ENCODE peak calls at places on chromosomes 3 and 15, in five cellular contexts. Y, O, A, H and U are unnamed samples.

GRCh38 chr3:82030932-82031331 is 269.5 kb upstream of the GBE1 start:
- DNase-seq in Y (no peak), O (no peak), A (no peak), H (no peak), U (no peak)

GRCh38 chr3:84126160-84126559 is 832.6 kb upstream of the CADM2 start:
- DNase-seq in Y (no peak), O (no peak), A (no peak), H (no peak), U (no peak)

GRCh38 chr3:49358884-49359225 is 702 bp upstream of the GPX1 start:
- DNase-seq in Y (no peak), O (no peak), A (no peak), H (no peak), U (no peak)

GRCh38 chr3:20574746-20575145 is 388.7 kb upstream of the SGO1 start:
- DNase-seq in Y (no peak), O (no peak), A (no peak), H (no peak), U (no peak)

GRCh38 chr15:64191971-64192830 is 29.4 kb upstream of the PPIB start:
- DNase-seq in Y (no peak), O (no peak), A (no peak), H (no peak), U (no peak)

GRCh38 chr3:117261907-117262518 is 552.4 kb downstream of the TUSC7 start:
- DNase-seq in Y (no peak), O (no peak), A (no peak), H (no peak), U (no peak)

GRCh38 chr3:70824785-70825184 is 512.3 kb upstream of the MDFIC2 start:
- DNase-seq in Y (no peak), O (no peak), A (no peak), H (no peak), U (no peak)

GRCh38 chr15:99998661-99999101 is 265.4 kb upstream of the LYSMD4 start:
- DNase-seq in Y (no peak), O (no peak), A (no peak), H (no peak), U (no peak)

GRCh38 chr15:66184492-66184891 is 69.1 kb downstream of the MEGF11 start:
- DNase-seq in Y (no peak), O (no peak), A (no peak), H (no peak), U (no peak)

GRCh38 chr3:173939319-173939718 is 541.8 kb downstream of the NLGN1 start:
- DNase-seq in Y (no peak), O (no peak), A (no peak), H (no peak), U (no peak)

GRCh38 chr3:172987268-172987667 is 153.8 kb downstream of the SPATA16 start:
- DNase-seq in Y (no peak), O (no peak), A (no peak), H (no peak), U (no peak)

GRCh38 chr15:22227411-22227810 is 147.1 kb downstream of the OR4M2 start:
- DNase-seq in Y (no peak), O (no peak), A (no peak), H (no peak), U (no peak)
- H3K9me3 ChIP-seq in Y (no peaks in the 10 kb centered on the region), O (no peaks in the 10 kb centered on the region), A (no peaks in the 10 kb centered on the region), H (no peaks in the 10 kb centered on the region), U (no peaks in the 10 kb centered on the region)

GRCh38 chr15:93274276-93274675 is 185.3 kb upstream of the RGMA start:
- DNase-seq in Y (no peak), O (no peak), A (no peak), H (no peak), U (no peak)
- H3K9me3 ChIP-seq in Y (no peaks in the 10 kb centered on the region), O (no peaks in the 10 kb centered on the region), A (peaks cover 2% of the 10 kb centered on the region), H (no peaks in the 10 kb centered on the region), U (no peaks in the 10 kb centered on the region)

DNA sequence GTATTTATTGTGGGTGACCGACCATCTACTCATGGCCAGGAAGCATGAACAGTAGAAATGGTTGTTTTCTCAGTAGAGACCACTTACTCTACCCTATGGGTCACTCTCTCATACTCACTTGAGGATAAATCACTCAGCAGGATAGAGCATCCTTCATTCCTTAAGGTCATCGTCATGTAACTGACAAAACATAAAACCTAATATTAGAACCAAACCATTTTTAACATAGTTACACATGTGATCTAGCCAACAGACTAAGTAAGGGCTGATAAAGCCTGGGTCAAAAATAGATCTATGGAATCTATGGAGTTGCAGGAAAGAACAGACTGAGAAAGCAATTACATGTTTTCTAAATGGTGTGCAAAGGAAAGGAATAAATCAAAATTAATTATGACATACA is 769.1 kb downstream of the NTRK3 start:
- DNase-seq in Y (no peak), O (no peak), A (no peak), H (no peak), U (no peak)
- H3K9me3 ChIP-seq in Y (no peaks in the 10 kb centered on the region), O (no peaks in the 10 kb centered on the region), A (no peaks in the 10 kb centered on the region), H (no peaks in the 10 kb centered on the region), U (no peaks in the 10 kb centered on the region)

GRCh38 chr3:93867425-93867824 is 106.3 kb downstream of the PROS1 start:
- DNase-seq in Y (no peak), O (no peak), A (no peak), H (no peak), U (no peak)
- H3K9me3 ChIP-seq in Y (no peaks in the 10 kb centered on the region), O (no peaks in the 10 kb centered on the region), A (no peaks in the 10 kb centered on the region), H (no peaks in the 10 kb centered on the region), U (no peaks in the 10 kb centered on the region)

DNA sequence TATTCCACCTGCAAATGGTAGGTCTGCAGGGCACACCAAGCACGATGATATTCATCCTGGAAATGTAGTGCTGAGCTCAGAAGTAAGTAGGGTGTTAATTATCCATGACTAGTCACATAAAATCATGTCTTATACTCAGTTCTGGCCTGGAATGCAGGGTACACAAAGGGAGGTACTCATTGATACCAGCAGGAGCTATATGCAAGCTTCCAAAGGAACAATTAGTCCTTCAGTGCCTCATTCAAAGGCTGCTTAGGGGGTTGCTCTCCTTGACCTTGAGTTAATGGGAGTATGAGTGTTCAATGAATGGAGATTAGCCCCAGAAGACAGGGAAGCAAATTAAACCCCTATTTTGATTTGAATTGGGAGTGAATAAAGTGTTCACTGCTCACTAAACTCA is 38.3 kb downstream of the CNTN6 start:
- DNase-seq in Y (no peak), O (no peak), A (no peak), H (no peak), U (no peak)
- H3K9me3 ChIP-seq in Y (no peaks in the 10 kb centered on the region), O (no peaks in the 10 kb centered on the region), A (no peaks in the 10 kb centered on the region), H (no peaks in the 10 kb centered on the region), U (no peaks in the 10 kb centered on the region)

GRCh38 chr3:5166846-5167245 is 20.7 kb upstream of the EDEM1 start:
- DNase-seq in Y (no peak), O (no peak), A (no peak), H (no peak), U (no peak)
- H3K9me3 ChIP-seq in Y (no peaks in the 10 kb centered on the region), O (no peaks in the 10 kb centered on the region), A (no peaks in the 10 kb centered on the region), H (no peaks in the 10 kb centered on the region), U (no peaks in the 10 kb centered on the region)

DNA sequence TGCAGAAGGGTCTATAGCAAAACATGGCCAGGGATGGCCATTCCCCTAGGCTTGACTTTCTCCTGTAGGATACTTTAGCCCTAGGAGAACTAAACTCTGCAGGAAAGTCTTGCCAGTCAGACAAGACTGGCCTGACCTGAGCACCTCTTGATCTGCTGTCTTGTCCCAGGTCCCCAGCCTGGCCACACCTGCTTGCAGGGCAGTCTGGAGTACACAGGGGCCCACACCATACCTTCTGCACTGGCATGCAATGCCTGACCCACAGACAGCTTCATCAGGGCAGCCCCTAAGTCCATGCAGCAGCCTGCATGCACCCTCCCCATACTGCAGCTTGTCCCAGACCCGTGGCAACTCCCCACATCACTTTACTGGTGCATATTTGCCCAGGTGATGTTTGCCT is 204.6 kb downstream of the LRRC3B start:
- DNase-seq in Y (no peak), O (no peak), A (no peak), H (no peak), U (no peak)
- H3K9me3 ChIP-seq in Y (peaks cover under 1% of the 10 kb centered on the region), O (no peaks in the 10 kb centered on the region), A (no peaks in the 10 kb centered on the region), H (no peaks in the 10 kb centered on the region), U (no peaks in the 10 kb centered on the region)

GRCh38 chr3:139529624-139530023 is 9.9 kb downstream of the RBP1 start:
- DNase-seq in Y (no peak), O (no peak), A (no peak), H (no peak), U (no peak)

GRCh38 chr3:139528281-139528680 is 11.3 kb downstream of the RBP1 start:
- DNase-seq in Y (no peak), O (no peak), A (no peak), H (no peak), U (no peak)

GRCh38 chr3:139532996-139533395 is 6.5 kb downstream of the RBP1 start:
- DNase-seq in Y (no peak), O (no peak), A (no peak), H (no peak), U (no peak)

GRCh38 chr3:139528924-139529323 is 10.6 kb downstream of the RBP1 start:
- DNase-seq in Y (no peak), O (no peak), A (no peak), H (no peak), U (no peak)

GRCh38 chr3:139530717-139531116 is 8.8 kb downstream of the RBP1 start:
- DNase-seq in Y (no peak), O (no peak), A (no peak), H (no peak), U (no peak)
- H3K9me3 ChIP-seq in Y (no peaks in the 10 kb centered on the region), O (no peaks in the 10 kb centered on the region), A (no peaks in the 10 kb centered on the region), H (no peaks in the 10 kb centered on the region), U (no peaks in the 10 kb centered on the region)